ENCODE peak calls at places on chromosomes 13 and 19, in eight cellular contexts. Z, X, H, T, V, R, P and G are unnamed samples.

GRCh38 chr19:48741222-48741999 is 1.0 kb upstream of the RASIP1 start:
- DNase-seq in Z (no peak), X (no peak), H (peak), T (peak), V (no peak), R (peak), P (no peak), G (no peak)

GRCh38 chr19:30227661-30228112 is 144.5 kb upstream of the ZNF536 start:
- DNase-seq in Z (no peak), X (no peak), H (peak), T (peak), V (peak), R (peak), P (no peak), G (peak)

GRCh38 chr13:106155411-106155810 is 380.1 kb downstream of the EFNB2 start:
- DNase-seq in Z (peak), X (no peak), H (no peak), T (no peak), V (no peak), R (no peak), P (no peak), G (no peak)

GRCh38 chr19:16419671-16420394 is 51.9 kb downstream of the EPS15L1 start:
- DNase-seq in Z (no peak), X (no peak), H (no peak), T (peak), V (no peak), R (no peak), P (no peak), G (no peak)

GRCh38 chr13:26949701-26950345 is 189.2 kb upstream of the GPR12 start:
- DNase-seq in Z (no peak), X (no peak), H (no peak), T (no peak), V (no peak), R (no peak), P (no peak), G (no peak)

GRCh38 chr19:7348587-7349230 is at the start of gene ARHGEF18:
- DNase-seq in Z (no peak), X (peak), H (peak), T (no peak), V (no peak), R (peak), P (no peak), G (no peak)

GRCh38 chr19:40433391-40434216 is 7.8 kb upstream of the SERTAD1 start:
- DNase-seq in Z (peak), X (peak), H (peak), T (peak), V (peak), R (peak), P (peak), G (peak)

GRCh38 chr19:48836089-48837017 is at the start of gene HSD17B14:
- DNase-seq in Z (no peak), X (peak), H (peak), T (peak), V (peak), R (no peak), P (peak), G (no peak)

GRCh38 chr19:30318261-30318660 is 53.9 kb upstream of the ZNF536 start:
- DNase-seq in Z (no peak), X (no peak), H (no peak), T (no peak), V (no peak), R (no peak), P (no peak), G (no peak)

GRCh38 chr19:6393982-6394412 is 1.0 kb upstream of the GTF2F1 start:
- DNase-seq in Z (no peak), X (no peak), H (no peak), T (no peak), V (no peak), R (no peak), P (no peak), G (peak)

GRCh38 chr19:17415107-17415506 is 4.7 kb upstream of the MVB12A start:
- DNase-seq in Z (no peak), X (no peak), H (no peak), T (peak), V (peak), R (no peak), P (peak), G (no peak)

GRCh38 chr13:67374391-67374790 is 144.3 kb upstream of the PCDH9 start:
- DNase-seq in Z (no peak), X (no peak), H (no peak), T (no peak), V (no peak), R (no peak), P (no peak), G (no peak)

GRCh38 chr19:18596752-18597157 is 8.2 kb downstream of the REX1BD start:
- DNase-seq in Z (no peak), X (peak), H (peak), T (peak), V (peak), R (peak), P (peak), G (no peak)

GRCh38 chr13:75687145-75687763 is 51.1 kb downstream of the LMO7 start:
- DNase-seq in Z (no peak), X (no peak), H (no peak), T (peak), V (peak), R (no peak), P (no peak), G (peak)

GRCh38 chr13:102688306-102688973 is 6.4 kb downstream of the METTL21C start:
- DNase-seq in Z (no peak), X (no peak), H (no peak), T (peak), V (no peak), R (no peak), P (no peak), G (no peak)

GRCh38 chr13:61833228-61833627 is 417.6 kb upstream of the PCDH20 start:
- DNase-seq in Z (no peak), X (no peak), H (no peak), T (no peak), V (no peak), R (no peak), P (no peak), G (no peak)

GRCh38 chr13:34533941-34534340 is 408.1 kb upstream of the NBEA start:
- DNase-seq in Z (no peak), X (no peak), H (no peak), T (no peak), V (no peak), R (no peak), P (no peak), G (no peak)

DNA sequence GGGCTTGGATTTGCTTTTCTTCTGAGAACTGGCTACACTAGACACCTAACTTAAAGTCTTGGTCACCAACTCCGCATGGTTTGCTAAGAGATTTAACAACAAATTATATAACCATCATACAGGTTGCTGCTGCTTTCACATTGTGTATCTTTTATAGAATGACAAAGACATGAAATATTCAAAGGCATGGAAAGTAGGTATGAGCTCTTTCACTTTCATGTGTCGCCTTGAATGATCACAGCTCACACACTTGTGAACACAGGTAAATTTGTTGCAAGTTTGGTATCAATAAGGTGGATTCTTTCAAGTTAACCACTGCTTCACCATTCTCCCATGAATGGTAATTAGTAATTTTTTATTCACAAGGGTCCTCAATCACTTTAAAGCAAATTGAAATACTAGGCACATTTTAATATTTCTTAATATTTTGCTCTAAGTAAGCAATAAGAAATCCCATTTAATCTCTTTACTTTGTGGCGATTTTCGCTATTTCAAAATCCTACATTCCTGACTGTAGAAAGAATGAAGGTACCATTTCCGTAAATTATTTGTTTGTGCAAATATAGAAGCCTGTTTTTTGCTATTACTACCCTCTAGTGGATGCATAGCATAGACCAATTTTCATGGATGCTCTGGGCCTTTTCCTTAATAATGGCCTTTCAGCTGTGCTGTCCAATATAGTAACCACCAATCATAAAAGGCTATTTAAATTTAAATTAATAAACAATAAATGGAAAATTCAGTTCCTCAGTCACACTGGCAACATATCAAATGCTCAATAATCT is 45.5 kb upstream of the FREM2 start:
- DNase-seq in Z (no peak), X (no peak), H (no peak), T (peak), V (peak), R (no peak), P (no peak), G (peak)
- TF ChIP-seq CTCF in Z (peak), X (no peak), H (peak), T (peak), V (peak), R (peak), P (no peak), G (peak)

GRCh38 chr19:495440-496332 is 600 bp upstream of the MADCAM1 start:
- DNase-seq in Z (no peak), X (no peak), H (peak), T (peak), V (peak), R (no peak), P (no peak), G (no peak)
- TF ChIP-seq CTCF in Z (peak), X (peak), H (peak), T (peak), V (peak), R (peak), P (no peak), G (peak)

GRCh38 chr19:2768365-2769132 is 14.5 kb downstream of the SGTA start:
- DNase-seq in Z (no peak), X (no peak), H (no peak), T (no peak), V (no peak), R (no peak), P (no peak), G (no peak)
- TF ChIP-seq CTCF in Z (no peak), X (no peak), H (no peak), T (peak), V (no peak), R (no peak), P (no peak), G (no peak)

DNA sequence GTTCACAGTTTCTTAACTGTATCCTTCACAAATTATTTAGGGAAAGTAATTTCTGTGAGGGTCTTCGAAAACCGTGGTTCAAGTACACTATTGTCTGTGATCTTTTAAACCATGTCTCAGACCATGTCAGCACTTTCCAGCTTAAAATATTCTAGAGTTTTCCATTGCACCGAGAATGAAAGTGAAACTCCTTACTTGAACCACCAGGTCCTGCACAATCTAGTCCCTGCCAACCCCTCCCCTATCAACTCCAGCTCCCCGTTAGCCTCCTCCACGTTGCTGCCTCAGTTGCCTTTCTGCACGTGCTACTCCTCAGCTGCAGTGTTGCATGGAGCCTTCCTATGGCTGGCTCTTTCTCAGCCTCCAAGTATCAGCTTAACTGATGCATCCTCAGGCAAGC is 7.2 kb upstream of the STARD13 start:
- DNase-seq in Z (no peak), X (no peak), H (no peak), T (no peak), V (no peak), R (no peak), P (no peak), G (peak)
- TF ChIP-seq CTCF in Z (no peak), X (no peak), H (no peak), T (no peak), V (no peak), R (no peak), P (no peak), G (no peak)

DNA sequence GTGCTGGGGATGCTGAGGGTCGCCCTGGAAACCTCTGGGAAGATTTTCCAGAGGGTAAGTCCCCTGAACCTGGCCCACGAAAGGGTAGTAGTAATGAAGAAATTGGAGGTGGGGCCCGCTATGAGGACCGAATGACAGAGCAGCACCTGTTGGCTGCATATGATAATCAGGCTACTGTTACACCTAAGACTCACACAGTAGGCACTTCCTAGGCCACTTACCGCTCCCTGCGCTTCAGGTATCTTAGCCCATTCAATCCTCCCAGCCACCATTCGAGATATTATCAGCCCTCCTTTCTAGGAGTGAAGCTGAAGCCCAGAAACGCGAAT is 4.3 kb upstream of the LRFN3 start:
- DNase-seq in Z (no peak), X (no peak), H (no peak), T (no peak), V (no peak), R (no peak), P (no peak), G (no peak)
- TF ChIP-seq CTCF in Z (no peak), X (no peak), H (peak), T (no peak), V (no peak), R (peak), P (no peak), G (no peak)